ENCODE peak calls at places on chromosomes 16 and 17, in four cellular contexts. One of them, this sample, is unnamed.

GRCh38 chr17:64938925-64939474 is 19.7 kb upstream of the LRRC37A3 start:
- DNase-seq in omental fat pad: peak
- DNase-seq in T-helper 2 cell: peak
- DNase-seq in substantia nigra: no peak
- DNase-seq in this sample: no peak

GRCh38 chr16:2156025-2156848 is 655 bp downstream of the TRAF7 start:
- DNase-seq in omental fat pad: no peak
- DNase-seq in substantia nigra: no peak
- DNase-seq in T-helper 2 cell: no peak
- DNase-seq in this sample: no peak

GRCh38 chr16:5323284-5323683 is 225.7 kb upstream of the EEF2KMT start:
- DNase-seq in substantia nigra: no peak
- DNase-seq in T-helper 2 cell: no peak
- DNase-seq in omental fat pad: no peak
- DNase-seq in this sample: no peak

GRCh38 chr17:39787743-39788484 is 50.2 kb downstream of the GRB7 start:
- DNase-seq in omental fat pad: no peak
- DNase-seq in T-helper 2 cell: no peak
- DNase-seq in substantia nigra: no peak
- DNase-seq in this sample: no peak

GRCh38 chr16:15979801-15980200 is 30.4 kb downstream of the ABCC1 start:
- DNase-seq in substantia nigra: no peak
- DNase-seq in omental fat pad: no peak
- DNase-seq in T-helper 2 cell: no peak
- DNase-seq in this sample: peak

GRCh38 chr16:29702307-29702706 is 23.3 kb downstream of the QPRT start:
- DNase-seq in T-helper 2 cell: peak
- DNase-seq in omental fat pad: no peak
- DNase-seq in substantia nigra: no peak
- DNase-seq in this sample: no peak

GRCh38 chr16:24504467-24505345 is 34.7 kb upstream of the RBBP6 start:
- DNase-seq in T-helper 2 cell: peak
- DNase-seq in omental fat pad: no peak
- DNase-seq in substantia nigra: peak
- DNase-seq in this sample: no peak

GRCh38 chr17:76239538-76240274 is 587 bp downstream of the RNF157 start:
- DNase-seq in omental fat pad: no peak
- DNase-seq in substantia nigra: no peak
- DNase-seq in T-helper 2 cell: no peak
- DNase-seq in this sample: no peak

GRCh38 chr16:14139872-14140271 is 68.8 kb downstream of the MRTFB start:
- DNase-seq in omental fat pad: no peak
- DNase-seq in T-helper 2 cell: no peak
- DNase-seq in substantia nigra: no peak
- DNase-seq in this sample: no peak